ENCODE peak calls at places on chromosomes 13 and 19, in nine cellular contexts. L is activated CD8-positive, alpha-beta memory T cell treated with anti-CD3 and anti-CD28 coated beads for 1 hour; G is CD8-positive, alpha-beta T cell; V is activated effector memory CD4-positive, alpha-beta T cell treated with anti-CD3 and anti-CD28 coated beads, Interleukin-2, amount 50 U/mL, for 16 hours; D is omental fat pad; P is H7; Z is NCI-H1105 treated with DMSO at 0.1 percent for 48 hours; A is midbrain; E is anterior cingulate cortex. O is an unnamed sample.

GRCh38 chr13:50616101-50616500 is 227.4 kb downstream of the DLEU7 start:
- DNase-seq in L (no peak), G (no peak), V (no peak), D (no peak), P (no peak), Z (no peak), A (no peak), E (no peak), O (no peak)

GRCh38 chr13:44373247-44373600 is 400 bp upstream of the SERP2 start:
- DNase-seq in L (no peak), G (no peak), V (no peak), D (no peak), P (peak), Z (no peak), A (no peak), E (no peak), O (no peak)

GRCh38 chr19:6065685-6066365 is 44.5 kb downstream of the RFX2 start:
- DNase-seq in L (peak), G (peak), V (peak), D (peak), P (peak), Z (peak), A (no peak), E (no peak), O (peak)

GRCh38 chr19:29002336-29002735 is 210.6 kb downstream of the UQCRFS1 start:
- DNase-seq in L (no peak), G (no peak), V (no peak), D (no peak), P (no peak), Z (no peak), A (peak), E (peak), O (no peak)

GRCh38 chr13:32409561-32410440 is 18.1 kb downstream of the N4BP2L1 start:
- DNase-seq in L (no peak), G (no peak), V (no peak), D (no peak), P (peak), Z (peak), A (peak), E (no peak), O (no peak)

GRCh38 chr19:7132054-7132453 is 62.6 kb downstream of the ZNF557 start:
- DNase-seq in L (no peak), G (no peak), V (no peak), D (no peak), P (no peak), Z (no peak), A (no peak), E (no peak), O (no peak)

GRCh38 chr13:105972306-105972721 is 563.1 kb downstream of the EFNB2 start:
- DNase-seq in L (no peak), G (no peak), V (no peak), D (no peak), P (no peak), Z (peak), A (no peak), E (no peak), O (no peak)

GRCh38 chr19:29489182-29489951 is 36.4 kb upstream of the VSTM2B start:
- DNase-seq in L (no peak), G (no peak), V (no peak), D (no peak), P (no peak), Z (no peak), A (no peak), E (no peak), O (no peak)

GRCh38 chr19:35171730-35172129 is 17.2 kb downstream of the FXYD5 start:
- DNase-seq in L (no peak), G (no peak), V (peak), D (no peak), P (no peak), Z (no peak), A (peak), E (no peak), O (no peak)

GRCh38 chr19:33580026-33580644 is 41.6 kb upstream of the CHST8 start:
- DNase-seq in L (no peak), G (no peak), V (peak), D (no peak), P (peak), Z (no peak), A (no peak), E (no peak), O (no peak)

GRCh38 chr13:78098249-78098648 is 179.6 kb upstream of the EDNRB start:
- DNase-seq in L (no peak), G (no peak), V (no peak), D (no peak), P (no peak), Z (no peak), A (no peak), E (no peak), O (no peak)

GRCh38 chr19:53808710-53809125 is 15.4 kb downstream of the NLRP12 start:
- DNase-seq in L (no peak), G (no peak), V (no peak), D (no peak), P (peak), Z (no peak), A (peak), E (no peak), O (no peak)

GRCh38 chr19:49473868-49474544 is at the start of gene FLT3LG:
- DNase-seq in L (peak), G (peak), V (peak), D (peak), P (peak), Z (peak), A (peak), E (peak), O (peak)

GRCh38 chr13:32883501-32883900 is 132.7 kb upstream of the KL start:
- DNase-seq in L (no peak), G (no peak), V (no peak), D (no peak), P (no peak), Z (peak), A (peak), E (no peak), O (no peak)

GRCh38 chr13:60111726-60112125 is 52.0 kb downstream of the DIAPH3 start:
- DNase-seq in L (no peak), G (no peak), V (no peak), D (no peak), P (no peak), Z (no peak), A (no peak), E (no peak), O (no peak)

GRCh38 chr19:2675892-2676291 is 26.6 kb downstream of the GNG7 start:
- DNase-seq in L (no peak), G (no peak), V (no peak), D (no peak), P (no peak), Z (no peak), A (no peak), E (no peak), O (no peak)

GRCh38 chr19:42693760-42694350 is 46.4 kb downstream of the PSG3 start:
- DNase-seq in L (no peak), G (no peak), V (no peak), D (no peak), P (peak), Z (no peak), A (no peak), E (no peak), O (no peak)

GRCh38 chr13:51585234-51585672 is 991 bp downstream of the WDFY2 start:
- DNase-seq in L (no peak), G (no peak), V (no peak), D (no peak), P (no peak), Z (peak), A (peak), E (no peak), O (no peak)

GRCh38 chr13:106537521-106537920 is 2.1 kb upstream of the EFNB2 start:
- DNase-seq in L (no peak), G (no peak), V (no peak), D (no peak), P (no peak), Z (no peak), A (no peak), E (no peak), O (no peak)

GRCh38 chr19:49773663-49774305 is 7.0 kb downstream of the AP2A1 start:
- DNase-seq in L (no peak), G (no peak), V (no peak), D (no peak), P (no peak), Z (no peak), A (no peak), E (no peak), O (no peak)

GRCh38 chr19:18091217-18091608 is 4.5 kb upstream of the IL12RB1 start:
- DNase-seq in L (peak), G (peak), V (peak), D (no peak), P (peak), Z (no peak), A (peak), E (no peak), O (no peak)

GRCh38 chr19:51524661-51525264 is 6.7 kb downstream of the SIGLEC6 start:
- DNase-seq in L (no peak), G (no peak), V (no peak), D (no peak), P (no peak), Z (no peak), A (no peak), E (no peak), O (no peak)

GRCh38 chr19:17841810-17842662 is 5.7 kb downstream of the JAK3 start:
- DNase-seq in L (peak), G (peak), V (peak), D (no peak), P (peak), Z (peak), A (peak), E (peak), O (no peak)

GRCh38 chr19:49361438-49362047 is 673 bp downstream of the TEAD2 start:
- DNase-seq in L (no peak), G (no peak), V (no peak), D (peak), P (peak), Z (no peak), A (no peak), E (no peak), O (no peak)

GRCh38 chr19:6677924-6678689 is 8.1 kb upstream of the TNFSF14 start:
- DNase-seq in L (no peak), G (no peak), V (peak), D (no peak), P (peak), Z (no peak), A (no peak), E (no peak), O (no peak)

GRCh38 chr19:53394522-53394973 is 401 bp upstream of the ZNF765 start:
- DNase-seq in L (no peak), G (no peak), V (no peak), D (peak), P (peak), Z (no peak), A (no peak), E (no peak), O (no peak)

GRCh38 chr19:35828694-35829301 is 16.2 kb upstream of the PRODH2 start:
- DNase-seq in L (peak), G (peak), V (peak), D (peak), P (peak), Z (no peak), A (peak), E (no peak), O (no peak)

GRCh38 chr13:31431722-31432137 is 232.0 kb downstream of the B3GLCT start:
- DNase-seq in L (peak), G (no peak), V (peak), D (peak), P (peak), Z (no peak), A (no peak), E (no peak), O (peak)

GRCh38 chr19:18669524-18669817 is 14.0 kb upstream of the CRTC1 start:
- DNase-seq in L (no peak), G (no peak), V (no peak), D (no peak), P (no peak), Z (no peak), A (no peak), E (no peak), O (no peak)

GRCh38 chr13:100854091-100854490 is 179.5 kb upstream of the TMTC4 start:
- DNase-seq in L (no peak), G (no peak), V (no peak), D (no peak), P (peak), Z (no peak), A (no peak), E (no peak), O (no peak)

GRCh38 chr19:44685877-44686276 is 13.1 kb upstream of the CEACAM16 start:
- DNase-seq in L (no peak), G (no peak), V (no peak), D (no peak), P (no peak), Z (no peak), A (no peak), E (no peak), O (no peak)

GRCh38 chr13:40657961-40658360 is 8.5 kb downstream of the FOXO1 start:
- DNase-seq in L (no peak), G (no peak), V (no peak), D (no peak), P (no peak), Z (no peak), A (no peak), E (no peak), O (no peak)